ENCODE peak calls at places on chromosomes 7 and 10, in six cellular contexts. F is GM04504; E is CD4-positive, CD25-positive, alpha-beta regulatory T cell; S is occipital lobe; L is stimulated activated effector memory CD8-positive, alpha-beta T cell treated with anti-CD3 and anti-CD28 coated beads, Interleukin-12 subunit alpha, Interleukin-12 subunit beta, amount 100 ng/mL, for 72 hours; H is stimulated activated CD8-positive, alpha-beta memory T cell treated with anti-CD3 and anti-CD28 coated beads, Interleukin-15, amount 100 ng/mL, for 24 hours. P is an unnamed sample.

GRCh38 chr10:6348091-6348862 is 145.5 kb downstream of the PFKFB3 start:
- DNase-seq in S (peak; percentile 29), F (peak; percentile 12), E (peak; percentile 71), L (peak; percentile 53), H (peak; percentile 40), P (no peak)

GRCh38 chr10:90862908-90863514 is 5.2 kb upstream of the HTR7 start:
- DNase-seq in F (no peak), H (no peak), E (no peak), L (no peak), S (no peak), P (no peak)

GRCh38 chr7:25456467-25457171 is 228.3 kb upstream of the NPVF start:
- DNase-seq in H (no peak), L (no peak), F (no peak), E (no peak), S (no peak), P (no peak)

GRCh38 chr10:110206988-110207804 is at the start of gene MXI1:
- DNase-seq in F (no peak), L (peak; percentile 22), S (peak; percentile 48), E (no peak), H (no peak), P (peak; percentile 53)

GRCh38 chr7:95318501-95318900 is 5.8 kb downstream of the PON1 start:
- DNase-seq in H (no peak), F (no peak), E (no peak), S (no peak), L (no peak), P (no peak)

GRCh38 chr7:137454169-137455166 is 110.9 kb upstream of the PTN start:
- DNase-seq in F (peak; percentile 31), E (no peak), S (no peak), L (no peak), H (no peak), P (no peak)

GRCh38 chr7:157488326-157488725 is 151.5 kb downstream of the DNAJB6 start:
- DNase-seq in H (no peak), L (no peak), S (no peak), F (no peak), E (no peak), P (no peak)

GRCh38 chr7:135204271-135204872 is 7.0 kb downstream of the WDR91 start:
- DNase-seq in S (no peak), E (no peak), F (no peak), H (no peak), L (no peak), P (no peak)

GRCh38 chr7:113199841-113200240 is 81.5 kb upstream of the SMIM30 start:
- DNase-seq in S (no peak), H (no peak), F (no peak), E (no peak), L (no peak), P (peak; percentile 61)

GRCh38 chr7:7693881-7694280 is 24.5 kb downstream of the RPA3 start:
- DNase-seq in S (no peak), E (no peak), H (no peak), L (no peak), F (peak; percentile 9), P (peak; percentile 71)

GRCh38 chr7:107501593-107501992 is 31.7 kb downstream of the GPR22 start:
- DNase-seq in S (no peak), E (no peak), F (peak; percentile 13), L (no peak), H (no peak), P (no peak)

GRCh38 chr7:99562114-99562784 is 3.8 kb downstream of the ZNF655 start:
- DNase-seq in L (no peak), E (no peak), S (no peak), H (no peak), F (no peak), P (no peak)

GRCh38 chr10:78458983-78459638 is 425.4 kb downstream of the RPS24 start:
- DNase-seq in F (no peak), H (no peak), L (no peak), S (no peak), E (no peak), P (peak; percentile 36)

GRCh38 chr7:106890952-106891351 is 25.9 kb downstream of the PIK3CG start:
- DNase-seq in H (no peak), F (no peak), S (no peak), E (no peak), L (no peak), P (no peak)

GRCh38 chr10:124387078-124387874 is 31.4 kb downstream of the OAT start:
- DNase-seq in S (no peak), E (no peak), H (no peak), L (no peak), F (no peak), P (no peak)

GRCh38 chr10:110398419-110399162 is 93.9 kb upstream of the SMNDC1 start:
- DNase-seq in L (no peak), E (no peak), F (peak; percentile 97), S (no peak), H (no peak), P (peak; percentile 96)

GRCh38 chr10:118980135-118980865 is 49.2 kb upstream of the NANOS1 start:
- DNase-seq in L (no peak), F (no peak), E (no peak), H (no peak), S (no peak), P (no peak)

GRCh38 chr10:67114945-67115344 is 189.1 kb downstream of the LRRTM3 start:
- DNase-seq in F (no peak), L (no peak), H (no peak), S (no peak), E (no peak), P (no peak)

GRCh38 chr10:127524869-127525268 is 24.2 kb upstream of the NPS start:
- DNase-seq in F (no peak), S (no peak), E (no peak), H (no peak), L (no peak), P (no peak)

GRCh38 chr10:31929986-31930675 is 1.5 kb upstream of the ARHGAP12 start:
- DNase-seq in L (no peak), E (peak; percentile 8), H (no peak), F (no peak), S (no peak), P (no peak)

P was measured in skeletal muscle cell.